ENCODE peak calls at places on chromosomes 1 and 21, in six cellular contexts. S is heart left ventricle, W is endothelial cell of umbilical vein, B is A549, H is adrenal gland, E is ovary. D is an unnamed sample.

GRCh38 chr21:42476493-42477342 is 19.3 kb downstream of the RSPH1 start:
- DNase-seq in S (no peak), W (no peak), B (no peak), H (no peak), E (no peak), D (no peak)

GRCh38 chr1:47637111-47637685 is 199.4 kb downstream of the FOXD2 start:
- DNase-seq in S (no peak), W (no peak), B (no peak), H (no peak), E (no peak), D (no peak)

GRCh38 chr21:45634511-45635183 is 8.9 kb upstream of the PCBP3 start:
- DNase-seq in S (no peak), W (no peak), B (no peak), H (no peak), E (no peak), D (no peak)

GRCh38 chr1:89546082-89546889 is 21.7 kb downstream of the LRRC8B start:
- DNase-seq in S (no peak), W (peak), B (no peak), H (no peak), E (no peak), D (no peak)

GRCh38 chr1:30267046-30267445 is 456.3 kb downstream of the MATN1 start:
- DNase-seq in S (no peak), W (no peak), B (no peak), H (no peak), E (no peak), D (no peak)

GRCh38 chr1:27144349-27144748 is 10.6 kb downstream of the SLC9A1 start:
- DNase-seq in S (no peak), W (no peak), B (no peak), H (no peak), E (no peak), D (no peak)

GRCh38 chr1:202234331-202235002 is 40.9 kb downstream of the LGR6 start:
- DNase-seq in S (no peak), W (no peak), B (no peak), H (no peak), E (no peak), D (no peak)

GRCh38 chr21:42426876-42427480 is 23.3 kb downstream of the UBASH3A start:
- DNase-seq in S (no peak), W (no peak), B (no peak), H (no peak), E (no peak), D (no peak)

GRCh38 chr1:207396360-207396759 is 57.8 kb upstream of the CR2 start:
- DNase-seq in S (no peak), W (no peak), B (no peak), H (no peak), E (no peak), D (no peak)

GRCh38 chr1:147579532-147580199 is 38.4 kb downstream of the BCL9 start:
- DNase-seq in S (no peak), W (no peak), B (peak), H (no peak), E (no peak), D (no peak)

GRCh38 chr1:47986741-47987140 is 10.4 kb downstream of the TRABD2B start:
- DNase-seq in S (peak), W (no peak), B (no peak), H (no peak), E (no peak), D (no peak)

GRCh38 chr1:223631367-223631977 is 34.0 kb downstream of the CAPN8 start:
- DNase-seq in S (no peak), W (no peak), B (peak), H (no peak), E (no peak), D (no peak)

GRCh38 chr1:243495442-243496172 is 239.8 kb downstream of the SDCCAG8 start:
- DNase-seq in S (no peak), W (no peak), B (no peak), H (no peak), E (no peak), D (no peak)

GRCh38 chr1:156106624-156107488 is 7.7 kb upstream of the LMNA start:
- DNase-seq in S (peak), W (no peak), B (no peak), H (no peak), E (peak), D (no peak)
- TF ChIP-seq POLR2A in S (no peak), W (no peak), B (no peak), H (no peak), E (no peak), D (no peak)

GRCh38 chr1:152036316-152037216 is at the start of gene S100A11:
- DNase-seq in S (peak), W (peak), B (peak), H (peak), E (peak), D (peak)

GRCh38 chr1:152034654-152035405 is 2.0 kb downstream of the S100A11 start:
- DNase-seq in S (peak), W (peak), B (peak), H (no peak), E (peak), D (peak)

GRCh38 chr1:152037920-152038658 is 1.3 kb upstream of the S100A11 start:
- DNase-seq in S (no peak), W (no peak), B (no peak), H (no peak), E (no peak), D (no peak)

GRCh38 chr1:152034324-152034653 is 2.5 kb downstream of the S100A11 start:
- DNase-seq in S (no peak), W (no peak), B (no peak), H (no peak), E (no peak), D (no peak)

GRCh38 chr1:152035406-152036315 is 1.1 kb downstream of the S100A11 start:
- DNase-seq in S (no peak), W (peak), B (peak), H (no peak), E (no peak), D (no peak)
- TF ChIP-seq POLR2A in S (no peak), W (no peak), B (no peak), H (no peak), E (no peak), D (no peak)

GRCh38 chr1:3856923-3857790 is at the start of the genes CEP104 and DFFB:
- DNase-seq in S (peak), W (peak), B (peak), H (peak), E (peak), D (peak)
- TF ChIP-seq POLR2A in S (no peak), W (peak), B (peak), H (peak), E (no peak), D (peak)

GRCh38 chr1:61077676-61078521 is 4.5 kb upstream of the NFIA start:
- DNase-seq in S (peak), W (peak), B (peak), H (peak), E (peak), D (peak)
- TF ChIP-seq POLR2A in S (no peak), W (peak), B (no peak), H (no peak), E (no peak), D (no peak)

GRCh38 chr1:15207829-15208429 is 39.1 kb upstream of the FHAD1 start:
- DNase-seq in S (no peak), W (no peak), B (no peak), H (no peak), E (no peak), D (no peak)
- TF ChIP-seq POLR2A in S (no peak), W (no peak), B (no peak), H (no peak), E (no peak), D (no peak)